ENCODE peak calls at places on chromosomes 12 and 14, in ten cellular contexts. Z is NCI-H146; S is stimulated activated CD4-positive, alpha-beta T cell treated with anti-CD3 and anti-CD28 coated beads, Interleukin-2, amount 100 ng/mL, for 48 hours; K is frontal cortex; L is stimulated activated CD8-positive, alpha-beta memory T cell treated with anti-CD3 and anti-CD28 coated beads, Interleukin-15, amount 100 ng/mL, for 1 hour; H is activated CD4-positive, alpha-beta T cell treated with anti-CD3 and anti-CD28 coated beads for 36 hours; T is BJ; D is IMR-90; M is foreskin fibroblast; G is A172. U is an unnamed sample.
A peak's percentile ranks its signal among the peaks of the same experiment; 100 is the strongest.

GRCh38 chr14:53054457-53054856 is 98.7 kb downstream of the DDHD1 start:
- DNase-seq in Z (no peak), S (no peak), K (no peak), L (no peak), H (no peak), T (no peak), D (peak; percentile 67), M (peak; percentile 76), G (no peak), U (no peak)

GRCh38 chr12:63023926-63024325 is 89.0 kb upstream of the PPM1H start:
- DNase-seq in Z (no peak), S (no peak), K (no peak), L (no peak), H (no peak), T (no peak), D (no peak), M (no peak), G (no peak), U (no peak)

GRCh38 chr14:52458721-52459085 is 93.6 kb downstream of the TXNDC16 start:
- DNase-seq in Z (no peak), S (no peak), K (no peak), L (no peak), H (no peak), T (no peak), D (peak; percentile 78), M (peak; percentile 41), G (no peak), U (no peak)

GRCh38 chr12:49672351-49673181 is 34.6 kb downstream of the FMNL3 start:
- DNase-seq in Z (peak; percentile 31), S (no peak), K (no peak), L (no peak), H (no peak), T (no peak), D (no peak), M (no peak), G (no peak), U (no peak)

GRCh38 chr12:11710431-11710830 is 61.0 kb downstream of the ETV6 start:
- DNase-seq in Z (peak; percentile 68), S (no peak), K (no peak), L (no peak), H (no peak), T (no peak), D (no peak), M (no peak), G (no peak), U (no peak)

GRCh38 chr12:74620932-74621331 is 83.3 kb downstream of the ATXN7L3B start:
- DNase-seq in Z (no peak), S (no peak), K (no peak), L (no peak), H (no peak), T (no peak), D (no peak), M (no peak), G (no peak), U (no peak)

GRCh38 chr12:47757840-47758583 is 668 bp downstream of the RAPGEF3 start:
- DNase-seq in Z (no peak), S (no peak), K (no peak), L (no peak), H (no peak), T (no peak), D (no peak), M (no peak), G (no peak), U (no peak)

GRCh38 chr12:1916396-1917171 is 1.9 kb downstream of the CACNA2D4 start:
- DNase-seq in Z (no peak), S (no peak), K (no peak), L (no peak), H (peak; percentile 2), T (no peak), D (no peak), M (no peak), G (no peak), U (no peak)

GRCh38 chr12:40969796-40970195 is 218.3 kb upstream of the PDZRN4 start:
- DNase-seq in Z (no peak), S (no peak), K (no peak), L (no peak), H (no peak), T (no peak), D (no peak), M (no peak), G (no peak), U (no peak)

GRCh38 chr14:26394114-26394855 is 203.5 kb downstream of the NOVA1 start:
- DNase-seq in Z (peak; percentile 95), S (no peak), K (peak; percentile 9), L (no peak), H (no peak), T (no peak), D (peak; percentile 12), M (peak; percentile 0), G (no peak), U (peak; percentile 9)

GRCh38 chr12:2893007-2893406 is 2.3 kb downstream of the TULP3 start:
- DNase-seq in Z (no peak), S (no peak), K (no peak), L (no peak), H (no peak), T (peak; percentile 82), D (peak; percentile 92), M (peak; percentile 85), G (peak; percentile 43), U (no peak)

GRCh38 chr12:62995097-62995496 is 60.1 kb upstream of the PPM1H start:
- DNase-seq in Z (peak; percentile 77), S (no peak), K (no peak), L (no peak), H (no peak), T (no peak), D (no peak), M (no peak), G (no peak), U (no peak)

GRCh38 chr14:82642425-82642824 is 1108.8 kb upstream of the SEL1L start:
- DNase-seq in Z (no peak), S (no peak), K (no peak), L (no peak), H (peak; percentile 50), T (no peak), D (no peak), M (no peak), G (peak; percentile 48), U (no peak)

GRCh38 chr14:99266181-99267178 is 5.5 kb downstream of the BCL11B start:
- DNase-seq in Z (peak; percentile 12), S (peak; percentile 88), K (peak; percentile 69), L (peak; percentile 87), H (peak; percentile 94), T (no peak), D (peak; percentile 53), M (peak; percentile 61), G (peak; percentile 25), U (no peak)

GRCh38 chr12:39846304-39846703 is 226.7 kb upstream of the ABCD2 start:
- DNase-seq in Z (no peak), S (no peak), K (no peak), L (no peak), H (no peak), T (no peak), D (no peak), M (no peak), G (no peak), U (no peak)

GRCh38 chr12:89451876-89452275 is 72.7 kb downstream of the GALNT4 start:
- DNase-seq in Z (no peak), S (no peak), K (no peak), L (no peak), H (no peak), T (no peak), D (peak; percentile 87), M (peak; percentile 69), G (peak; percentile 81), U (no peak)

GRCh38 chr14:64303471-64303917 is 9.3 kb upstream of the ESR2 start:
- DNase-seq in Z (peak; percentile 56), S (no peak), K (no peak), L (no peak), H (no peak), T (no peak), D (peak; percentile 68), M (peak; percentile 33), G (peak; percentile 57), U (peak; percentile 61)

GRCh38 chr12:109840349-109841073 is 7.3 kb upstream of the TRPV4 start:
- DNase-seq in Z (peak; percentile 91), S (no peak), K (no peak), L (no peak), H (no peak), T (no peak), D (no peak), M (no peak), G (peak; percentile 65), U (no peak)

GRCh38 chr12:69843653-69844052 is 18.6 kb downstream of the MYRFL start:
- DNase-seq in Z (no peak), S (no peak), K (no peak), L (no peak), H (no peak), T (no peak), D (no peak), M (no peak), G (no peak), U (no peak)

GRCh38 chr14:31760277-31760676 is 199.1 kb downstream of the NUBPL start:
- DNase-seq in Z (no peak), S (no peak), K (no peak), L (no peak), H (no peak), T (no peak), D (no peak), M (no peak), G (no peak), U (no peak)

GRCh38 chr12:113268621-113269020 is 47.4 kb downstream of the TPCN1 start:
- DNase-seq in Z (no peak), S (no peak), K (no peak), L (no peak), H (no peak), T (no peak), D (no peak), M (no peak), G (no peak), U (no peak)

GRCh38 chr12:103560604-103561101 is 26.4 kb upstream of the STAB2 start:
- DNase-seq in Z (no peak), S (no peak), K (no peak), L (no peak), H (no peak), T (peak; percentile 92), D (peak; percentile 98), M (peak; percentile 96), G (peak; percentile 99), U (no peak)